ENCODE peak calls at places on chromosomes 12 and 14, in nine cellular contexts. Q is A549; L is hepatocyte; R is Caco-2; X is neural crest cell; Y is pancreas; I is GM10248; H is CD4-positive, alpha-beta T cell; W is stomach. K is an unnamed sample.

GRCh38 chr14:75548544-75548943 is 26.3 kb downstream of the BATF start:
- DNase-seq in Y (no peak), R (no peak), I (no peak), X (no peak), W (no peak), L (no peak), H (no peak), Q (no peak), K (no peak)

GRCh38 chr14:85529803-85530574 is at the start of gene FLRT2:
- DNase-seq in L (peak; percentile 62), X (peak; percentile 25), I (no peak), R (no peak), H (no peak), Q (peak; percentile 33), W (peak; percentile 39), Y (peak; percentile 75), K (peak; percentile 7)

GRCh38 chr12:113005759-113006158 is 27.4 kb downstream of the OAS2 start:
- DNase-seq in Y (no peak), H (no peak), Q (peak; percentile 33), X (no peak), R (no peak), I (no peak), L (no peak), W (no peak), K (no peak)

GRCh38 chr12:98618952-98619351 is 25.5 kb downstream of the SLC25A3 start:
- DNase-seq in L (no peak), R (no peak), H (no peak), W (no peak), I (no peak), Q (no peak), X (no peak), Y (no peak), K (no peak)

GRCh38 chr12:111056618-111057521 is 136.5 kb upstream of the MYL2 start:
- DNase-seq in Y (no peak), W (no peak), I (peak; percentile 68), Q (no peak), X (no peak), L (no peak), H (peak; percentile 63), R (no peak), K (peak; percentile 79)

GRCh38 chr14:99035268-99035667 is 236.7 kb downstream of the BCL11B start:
- DNase-seq in L (peak; percentile 21), I (no peak), R (no peak), Q (no peak), W (no peak), Y (peak; percentile 22), H (no peak), X (no peak), K (no peak)

GRCh38 chr14:59482471-59483331 is 1.5 kb downstream of the L3HYPDH start:
- DNase-seq in H (no peak), Q (peak; percentile 56), L (peak; percentile 52), W (no peak), Y (peak; percentile 16), R (no peak), I (no peak), X (no peak), K (no peak)

GRCh38 chr12:121990692-121991603 is 30.7 kb upstream of the BCL7A start:
- DNase-seq in X (no peak), I (peak; percentile 71), H (no peak), Y (no peak), R (no peak), W (no peak), L (no peak), Q (no peak), K (peak; percentile 76)

GRCh38 chr14:52936437-52936836 is 14.4 kb downstream of the FERMT2 start:
- DNase-seq in X (no peak), H (no peak), Q (no peak), R (no peak), Y (no peak), I (no peak), W (no peak), L (no peak), K (no peak)

GRCh38 chr14:65002586-65003210 is 16.0 kb downstream of the FNTB start:
- DNase-seq in R (no peak), L (no peak), I (no peak), H (no peak), W (no peak), X (no peak), Y (no peak), Q (no peak), K (no peak)

GRCh38 chr14:36604757-36605505 is 22.5 kb upstream of the NKX2-8 start:
- DNase-seq in R (peak; percentile 69), W (peak; percentile 53), Y (peak; percentile 37), L (peak; percentile 83), Q (peak; percentile 71), X (peak; percentile 53), I (peak; percentile 54), H (no peak), K (peak; percentile 64)

GRCh38 chr12:52415870-52416750 is 10.0 kb upstream of the KRT82 start:
- DNase-seq in W (no peak), L (peak; percentile 60), Q (no peak), H (no peak), X (no peak), R (no peak), Y (peak; percentile 13), I (no peak), K (no peak)

GRCh38 chr12:67592228-67593011 is 56.1 kb upstream of the DYRK2 start:
- DNase-seq in X (no peak), L (peak; percentile 30), I (peak; percentile 12), Y (no peak), H (no peak), Q (no peak), W (no peak), R (no peak), K (peak; percentile 26)

GRCh38 chr14:40199101-40199500 is 766.9 kb upstream of the FBXO33 start:
- DNase-seq in X (no peak), R (no peak), L (no peak), W (no peak), Q (no peak), Y (no peak), H (no peak), I (no peak), K (no peak)

GRCh38 chr12:48996794-48997718 is 2.1 kb downstream of the DDN start:
- DNase-seq in I (peak; percentile 81), L (peak; percentile 92), W (peak; percentile 81), R (peak; percentile 76), Q (peak; percentile 94), H (peak; percentile 62), Y (peak; percentile 49), X (peak; percentile 88), K (peak; percentile 88)

GRCh38 chr12:14416658-14417057 is 51.2 kb downstream of the ATF7IP start:
- DNase-seq in H (peak; percentile 24), R (no peak), Q (no peak), W (no peak), I (no peak), Y (peak; percentile 8), X (peak; percentile 46), L (peak; percentile 46), K (no peak)

GRCh38 chr12:124616394-124617343 is 49.3 kb upstream of the NCOR2 start:
- DNase-seq in L (no peak), R (no peak), W (no peak), X (no peak), H (no peak), I (no peak), Y (no peak), Q (no peak), K (no peak)

DNA sequence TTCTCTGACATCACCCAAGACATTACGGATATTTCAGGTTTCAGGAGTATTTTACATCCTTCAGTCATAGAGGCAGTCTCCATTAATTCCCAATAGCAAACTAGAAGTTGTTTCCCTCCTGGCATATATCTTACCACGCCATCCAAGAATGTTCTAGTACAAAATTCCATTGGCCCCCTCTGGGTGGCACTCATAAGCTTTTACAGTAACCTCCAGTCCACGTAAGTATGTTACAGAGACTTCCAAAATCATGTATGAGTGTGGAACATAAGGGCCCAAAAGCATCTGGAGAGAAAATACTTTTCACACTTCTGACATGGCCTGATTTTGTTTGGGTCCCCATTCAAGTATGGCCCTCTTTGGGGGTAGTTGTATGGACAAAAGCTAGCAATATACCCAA is 58.1 kb upstream of the DHRS4 start:
- DNase-seq in H (no peak), Q (no peak), I (no peak), Y (no peak), X (no peak), W (no peak), R (no peak), L (no peak), K (no peak)
- TF ChIP-seq CTCF in H (no peak), Q (peak; percentile 12), I (no peak), Y (no peak), X (no peak), W (no peak), R (no peak), L (no peak), K (no peak)

GRCh38 chr12:109995703-109996482 is at the start of gene GIT2:
- DNase-seq in W (peak; percentile 95), H (peak; percentile 93), Q (peak; percentile 95), I (peak; percentile 94), Y (peak; percentile 93), L (peak; percentile 96), R (peak; percentile 92), X (peak; percentile 86), K (peak; percentile 96)
- TF ChIP-seq CTCF in W (no peak), H (no peak), Q (no peak), I (no peak), Y (no peak), L (no peak), R (no peak), X (no peak), K (no peak)

DNA sequence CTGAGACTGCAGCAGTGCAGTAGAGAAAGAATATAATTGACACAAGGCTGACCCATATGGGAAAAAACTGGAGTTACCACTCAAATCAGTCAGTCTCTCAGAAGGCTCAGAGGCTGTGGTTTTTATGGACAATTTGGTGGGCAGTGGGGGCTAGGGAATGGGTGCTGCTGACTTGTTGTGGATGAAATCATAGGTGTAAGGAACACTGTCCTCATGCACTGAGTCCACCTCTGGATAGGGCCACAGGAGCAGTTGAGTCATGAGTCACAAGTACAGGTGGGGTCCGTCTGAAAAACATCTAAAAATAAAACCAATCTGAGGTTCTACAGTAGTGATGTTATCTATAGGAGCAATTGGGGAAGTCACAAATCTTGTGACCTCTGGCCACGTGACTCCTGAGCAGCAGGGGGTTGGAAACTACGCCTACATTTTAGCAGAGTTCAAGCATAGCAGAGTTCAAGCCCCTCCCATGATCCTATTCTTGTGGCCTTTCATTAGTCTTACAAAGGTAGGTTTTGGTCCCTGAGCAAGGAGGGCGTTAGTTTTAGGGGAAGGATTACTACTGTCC is 18.1 kb upstream of the SGPP1 start:
- DNase-seq in H (no peak), Q (no peak), X (no peak), W (no peak), Y (no peak), L (no peak), I (peak; percentile 27), R (no peak), K (peak; percentile 41)
- TF ChIP-seq CTCF in H (no peak), Q (no peak), X (no peak), W (no peak), Y (no peak), L (no peak), I (no peak), R (no peak), K (no peak)

DNA sequence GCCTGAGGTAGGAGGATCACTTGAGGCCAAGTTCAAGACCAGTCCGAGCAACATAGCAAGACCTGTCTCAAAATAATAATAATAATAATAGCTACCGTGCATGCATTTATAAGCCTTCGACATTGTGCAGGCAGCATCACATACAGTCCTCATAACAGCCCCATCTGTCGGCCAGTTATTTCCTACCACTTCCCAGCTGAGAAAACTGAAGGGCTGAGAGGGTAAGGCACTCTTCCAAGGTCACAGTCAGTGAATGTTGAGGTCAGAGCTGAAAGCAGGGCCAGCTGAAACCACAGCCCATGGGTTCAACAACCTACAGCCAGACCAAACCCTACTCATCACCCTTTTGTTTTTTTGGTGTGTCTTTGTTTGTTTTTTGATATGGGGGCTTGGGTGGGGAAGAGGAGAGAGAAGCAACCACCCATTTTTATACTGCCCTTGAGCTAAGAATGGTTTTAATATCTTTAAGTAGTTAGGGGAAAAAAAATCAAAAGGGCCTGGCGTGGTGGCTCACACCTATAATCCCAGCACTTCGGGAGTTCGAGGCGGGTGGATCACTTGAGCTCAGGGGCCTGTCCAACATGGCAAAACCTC is 16.8 kb upstream of the ITPK1 start:
- DNase-seq in X (peak; percentile 40), I (no peak), R (no peak), W (peak; percentile 63), Q (peak; percentile 59), H (no peak), Y (peak; percentile 75), L (peak; percentile 51), K (peak; percentile 59)
- TF ChIP-seq CTCF in X (peak; percentile 54), I (peak; percentile 49), R (peak; percentile 46), W (no peak), Q (peak; percentile 38), H (peak; percentile 36), Y (peak; percentile 39), L (peak; percentile 46), K (peak; percentile 57)

K was measured in GM20000.